ENCODE peak calls at places on chromosomes 12 and 14, in seven cellular contexts. Q is IMR-90, J is cardiac fibroblast, B is astrocyte of the spinal cord, S is fibroblast of villous mesenchyme, E is psoas muscle, F is heart right ventricle. N is an unnamed sample.

GRCh38 chr14:57982802-57983201 is 116.9 kb upstream of the SLC35F4 start:
- DNase-seq in Q (no peak), J (no peak), B (no peak), S (no peak), E (no peak), F (no peak), N (no peak)

GRCh38 chr12:39077226-39077625 is 171.8 kb upstream of the CPNE8 start:
- DNase-seq in Q (no peak), J (no peak), B (no peak), S (no peak), E (no peak), F (no peak), N (no peak)

GRCh38 chr12:51181558-51181957 is 8.6 kb upstream of the TFCP2 start:
- DNase-seq in Q (no peak), J (no peak), B (no peak), S (no peak), E (no peak), F (no peak), N (no peak)

GRCh38 chr12:21526721-21527345 is 737 bp downstream of the SPX start:
- DNase-seq in Q (no peak), J (no peak), B (no peak), S (no peak), E (no peak), F (no peak), N (no peak)

GRCh38 chr12:68100241-68100640 is 59.3 kb downstream of the IFNG start:
- DNase-seq in Q (no peak), J (no peak), B (no peak), S (no peak), E (no peak), F (no peak), N (no peak)

GRCh38 chr14:103733651-103734050 is 18.0 kb downstream of the ZFYVE21 start:
- DNase-seq in Q (no peak), J (no peak), B (peak), S (no peak), E (peak), F (no peak), N (no peak)

GRCh38 chr12:111570090-111570961 is 28.8 kb downstream of the ATXN2 start:
- DNase-seq in Q (peak), J (peak), B (peak), S (peak), E (no peak), F (no peak), N (no peak)

GRCh38 chr12:85627584-85627983 is 208.6 kb downstream of the RASSF9 start:
- DNase-seq in Q (peak), J (peak), B (peak), S (peak), E (no peak), F (no peak), N (no peak)

GRCh38 chr14:22512106-22512814 is 76.8 kb downstream of the DAD1 start:
- DNase-seq in Q (no peak), J (no peak), B (no peak), S (no peak), E (no peak), F (no peak), N (no peak)

GRCh38 chr12:126093911-126094310 is 1028.7 kb downstream of the AACS start:
- DNase-seq in Q (no peak), J (peak), B (peak), S (peak), E (no peak), F (no peak), N (no peak)

GRCh38 chr12:121538699-121539061 is 42.1 kb downstream of the KDM2B start:
- DNase-seq in Q (peak), J (no peak), B (no peak), S (no peak), E (no peak), F (no peak), N (no peak)

GRCh38 chr12:82730832-82731497 is 44.3 kb downstream of the TMTC2 start:
- DNase-seq in Q (peak), J (peak), B (no peak), S (no peak), E (no peak), F (no peak), N (no peak)

GRCh38 chr12:95918194-95918993 is 24.0 kb downstream of the CCDC38 start:
- DNase-seq in Q (peak), J (peak), B (peak), S (peak), E (no peak), F (peak), N (no peak)

GRCh38 chr12:51954465-51955361 is 3.2 kb downstream of the ACVR1B start:
- DNase-seq in Q (no peak), J (peak), B (no peak), S (peak), E (no peak), F (no peak), N (no peak)

GRCh38 chr12:42469355-42470006 is 120.1 kb downstream of the PRICKLE1 start:
- DNase-seq in Q (no peak), J (no peak), B (no peak), S (no peak), E (no peak), F (no peak), N (peak)

GRCh38 chr14:68451676-68452387 is 341.0 kb downstream of the ZFP36L1 start:
- DNase-seq in Q (no peak), J (peak), B (peak), S (peak), E (peak), F (peak), N (no peak)

GRCh38 chr12:28223853-28224252 is 33.6 kb downstream of the CCDC91 start:
- DNase-seq in Q (no peak), J (no peak), B (no peak), S (no peak), E (no peak), F (no peak), N (no peak)

GRCh38 chr14:21263284-21264024 is 5.8 kb downstream of the HNRNPC start:
- DNase-seq in Q (peak), J (no peak), B (no peak), S (peak), E (no peak), F (no peak), N (no peak)

GRCh38 chr14:61596985-61597384 is 98.3 kb upstream of the HIF1A start:
- DNase-seq in Q (no peak), J (peak), B (peak), S (no peak), E (no peak), F (no peak), N (no peak)

GRCh38 chr12:79687711-79688270 is 3.0 kb downstream of the PAWR start:
- DNase-seq in Q (peak), J (peak), B (peak), S (no peak), E (no peak), F (no peak), N (no peak)

GRCh38 chr14:103817595-103817994 is 29.8 kb downstream of the PPP1R13B start:
- DNase-seq in Q (no peak), J (no peak), B (no peak), S (no peak), E (no peak), F (no peak), N (no peak)

GRCh38 chr12:6708968-6709394 is 8.4 kb upstream of the PIANP start:
- DNase-seq in Q (no peak), J (no peak), B (no peak), S (no peak), E (no peak), F (no peak), N (no peak)

GRCh38 chr14:89298056-89298834 is 118.8 kb downstream of the FOXN3 start:
- DNase-seq in Q (no peak), J (no peak), B (no peak), S (no peak), E (no peak), F (no peak), N (no peak)

GRCh38 chr12:5498806-5499205 is 66.9 kb downstream of the NTF3 start:
- DNase-seq in Q (no peak), J (no peak), B (no peak), S (no peak), E (no peak), F (no peak), N (no peak)

GRCh38 chr12:11170810-11171144 is 217 bp upstream of the SMIM10L1 start:
- DNase-seq in Q (no peak), J (no peak), B (no peak), S (no peak), E (no peak), F (no peak), N (no peak)

GRCh38 chr12:11178250-11178649 is 7.3 kb downstream of the SMIM10L1 start:
- DNase-seq in Q (no peak), J (no peak), B (no peak), S (no peak), E (no peak), F (no peak), N (no peak)

GRCh38 chr12:11171145-11171952 is at the start of gene SMIM10L1:
- DNase-seq in Q (peak), J (peak), B (peak), S (peak), E (peak), F (peak), N (peak)

GRCh38 chr12:11171953-11172675 is 1.1 kb downstream of the SMIM10L1 start:
- DNase-seq in Q (peak), J (peak), B (no peak), S (peak), E (no peak), F (no peak), N (no peak)

GRCh38 chr12:11174022-11174421 is 3.0 kb downstream of the SMIM10L1 start:
- DNase-seq in Q (peak), J (peak), B (peak), S (peak), E (no peak), F (no peak), N (no peak)
- TF ChIP-seq CTCF in Q (no peak), J (no peak), B (no peak), S (no peak), E (no peak), F (no peak), N (no peak)

GRCh38 chr14:91117960-91118359 is 4.1 kb downstream of the DGLUCY start:
- DNase-seq in Q (no peak), J (no peak), B (no peak), S (no peak), E (no peak), F (no peak), N (no peak)

GRCh38 chr14:91116913-91117588 is 3.2 kb downstream of the DGLUCY start:
- DNase-seq in Q (no peak), J (no peak), B (no peak), S (no peak), E (no peak), F (no peak), N (no peak)

GRCh38 chr14:91113829-91114078 is at the start of gene DGLUCY:
- DNase-seq in Q (peak), J (no peak), B (no peak), S (peak), E (peak), F (peak), N (peak)

GRCh38 chr14:91114079-91115065 is 499 bp downstream of the DGLUCY start:
- DNase-seq in Q (peak), J (peak), B (peak), S (peak), E (peak), F (peak), N (peak)

GRCh38 chr14:91115986-91116385 is 2.1 kb downstream of the DGLUCY start:
- DNase-seq in Q (peak), J (no peak), B (no peak), S (peak), E (no peak), F (no peak), N (no peak)
- H3K4me3 ChIP-seq in Q (no peak), J (no peak), B (no peak), S (peak), E (peak), F (peak), N (peak)

DNA sequence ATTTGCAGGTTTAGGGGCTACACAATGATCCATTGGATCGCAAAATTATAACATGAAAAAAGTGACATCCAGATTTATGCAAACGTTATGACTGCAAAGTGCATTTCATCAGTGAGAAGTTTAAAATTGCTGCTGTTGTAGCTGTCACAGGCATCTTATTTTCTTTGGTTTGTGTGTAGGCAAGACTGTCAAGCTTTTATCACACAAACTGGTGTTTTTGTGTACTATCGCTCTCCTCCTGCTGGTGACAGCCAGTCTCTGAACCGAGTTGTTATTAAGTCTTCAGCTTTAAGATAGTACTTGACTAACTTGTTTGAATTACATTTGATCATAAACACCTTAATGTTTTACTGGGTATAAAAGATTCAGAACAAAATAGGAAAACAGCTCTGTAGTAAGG is 103.3 kb upstream of the RMST start:
- DNase-seq in Q (no peak), J (no peak), B (no peak), S (no peak), E (no peak), F (no peak), N (no peak)
- TF ChIP-seq CTCF in Q (no peak), J (no peak), B (no peak), S (no peak), E (no peak), F (no peak), N (no peak)

GRCh38 chr12:63814146-63814774 is 30.2 kb upstream of the SRGAP1 start:
- DNase-seq in Q (no peak), J (no peak), B (peak), S (no peak), E (no peak), F (no peak), N (no peak)

GRCh38 chr12:63811334-63811733 is 31.6 kb downstream of the RXYLT1 start:
- DNase-seq in Q (no peak), J (no peak), B (no peak), S (no peak), E (no peak), F (no peak), N (no peak)

GRCh38 chr12:63811755-63812154 is 32.0 kb downstream of the RXYLT1 start:
- DNase-seq in Q (no peak), J (no peak), B (no peak), S (no peak), E (no peak), F (no peak), N (no peak)

GRCh38 chr12:63816031-63816430 is 28.5 kb upstream of the SRGAP1 start:
- DNase-seq in Q (no peak), J (no peak), B (no peak), S (no peak), E (no peak), F (no peak), N (no peak)

GRCh38 chr12:63815482-63815852 is 29.0 kb upstream of the SRGAP1 start:
- DNase-seq in Q (no peak), J (no peak), B (no peak), S (peak), E (no peak), F (no peak), N (no peak)
- H3K4me3 ChIP-seq in Q (no peak), J (no peak), B (no peak), S (no peak), E (no peak), F (no peak), N (no peak)

GRCh38 chr12:127899981-127900380 is 367.0 kb upstream of the TMEM132C start:
- DNase-seq in Q (no peak), J (no peak), B (no peak), S (no peak), E (no peak), F (no peak), N (no peak)

GRCh38 chr12:127898616-127899015 is 368.4 kb upstream of the TMEM132C start:
- DNase-seq in Q (no peak), J (no peak), B (no peak), S (no peak), E (no peak), F (no peak), N (no peak)

GRCh38 chr12:127888948-127889347 is 378.0 kb upstream of the TMEM132C start:
- DNase-seq in Q (no peak), J (no peak), B (no peak), S (peak), E (no peak), F (peak), N (no peak)

DNA sequence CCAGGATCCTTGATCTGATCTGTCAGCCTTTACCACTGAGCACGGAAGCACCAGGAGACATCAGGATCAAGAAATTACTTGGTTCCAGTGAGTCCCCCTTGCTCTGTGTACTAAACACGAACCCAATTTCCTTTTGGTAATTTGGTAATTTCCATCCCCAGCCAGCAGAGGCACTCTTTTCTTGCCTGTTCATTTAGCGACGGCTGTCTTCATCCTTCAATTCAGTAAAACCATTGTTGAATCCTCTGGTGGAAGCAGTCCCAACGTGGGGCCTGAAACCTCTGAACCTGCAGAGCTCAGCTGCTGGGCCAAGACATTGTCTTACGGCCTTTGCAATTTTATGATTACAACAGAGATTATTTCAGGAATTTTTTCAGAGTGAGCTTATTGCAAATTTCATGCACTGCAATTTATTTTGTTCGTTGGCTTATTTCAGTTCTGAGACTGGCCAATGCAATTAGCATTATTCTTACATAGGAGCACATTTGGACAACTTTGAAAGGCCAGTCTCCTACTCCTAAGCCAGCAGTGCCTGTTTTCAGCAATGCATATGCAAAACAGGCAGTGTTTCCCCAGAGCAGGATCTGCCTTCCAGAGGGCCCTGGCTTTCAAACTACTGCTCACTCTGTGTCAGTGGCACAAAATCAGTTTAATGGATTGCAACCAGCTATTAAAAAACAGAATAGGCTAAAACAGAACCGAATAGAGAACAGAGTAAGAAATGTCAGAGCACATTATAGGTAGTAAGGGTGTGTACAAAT is 372.9 kb upstream of the TMEM132C start:
- DNase-seq in Q (no peak), J (no peak), B (no peak), S (no peak), E (no peak), F (no peak), N (no peak)
- TF ChIP-seq CTCF in Q (no peak), J (no peak), B (peak), S (peak), E (no peak), F (peak), N (no peak)

DNA sequence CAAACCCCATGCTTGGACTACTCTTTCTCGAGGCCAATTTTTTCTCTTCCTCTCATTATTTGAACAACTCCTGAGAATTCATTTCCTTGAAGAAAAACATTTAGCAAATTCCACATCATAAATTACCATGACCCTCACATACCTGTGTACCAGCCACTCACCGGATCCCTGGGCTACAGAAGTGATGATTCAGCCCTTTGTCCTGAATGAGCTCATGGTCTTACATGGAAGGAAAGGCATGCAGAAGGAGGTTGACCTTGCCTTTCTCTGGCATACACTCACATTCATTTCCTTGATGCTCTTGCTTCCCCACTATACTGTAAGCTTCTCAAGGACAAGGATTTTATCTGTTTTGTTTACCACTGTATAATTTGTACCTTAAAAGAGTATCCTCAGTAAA is 191.5 kb downstream of the SLC5A8 start:
- DNase-seq in Q (peak), J (peak), B (peak), S (peak), E (no peak), F (no peak), N (no peak)
- H3K4me3 ChIP-seq in Q (no peak), J (no peak), B (no peak), S (no peak), E (no peak), F (no peak), N (no peak)